ENCODE peak calls at places on chromosomes 6 and 20, in four cellular contexts. L is stimulated activated CD4-positive, alpha-beta T cell treated with anti-CD3 and anti-CD28 coated beads, TNF-alpha, amount 100 ng/mL, for 4 hours; V is adrenal gland; S is AML-193. F is an unnamed sample.

GRCh38 chr20:48294196-48294595 is 508.9 kb upstream of the SULF2 start:
- DNase-seq in L (no peak), V (no peak), S (no peak), F (no peak)

GRCh38 chr20:61623451-61623850 is 371.4 kb downstream of the CDH4 start:
- DNase-seq in L (no peak), V (no peak), S (no peak), F (no peak)

GRCh38 chr6:88763160-88763559 is 200.3 kb downstream of the RNGTT start:
- DNase-seq in L (no peak), V (no peak), S (peak; percentile 39), F (no peak)

GRCh38 chr20:17026346-17026745 is 200.5 kb upstream of the PCSK2 start:
- DNase-seq in L (no peak), V (no peak), S (no peak), F (no peak)

GRCh38 chr6:63816979-63817436 is 181.4 kb downstream of the PHF3 start:
- DNase-seq in L (no peak), V (no peak), S (peak; percentile 33), F (no peak)

GRCh38 chr6:84151669-84152068 is 75.8 kb downstream of the CEP162 start:
- DNase-seq in L (no peak), V (no peak), S (no peak), F (no peak)

GRCh38 chr6:48141975-48142374 is 31.0 kb upstream of the PTCHD4 start:
- DNase-seq in L (no peak), V (no peak), S (no peak), F (no peak)

GRCh38 chr6:63180367-63180766 is 30.9 kb upstream of the FKBP1C start:
- DNase-seq in L (no peak), V (no peak), S (no peak), F (no peak)

GRCh38 chr6:2498224-2498623 is 252.5 kb downstream of the MYLK4 start:
- DNase-seq in L (no peak), V (peak; percentile 42), S (no peak), F (no peak)

GRCh38 chr20:42406826-42407225 is 782.9 kb downstream of the PTPRT start:
- DNase-seq in L (no peak), V (no peak), S (no peak), F (no peak)

GRCh38 chr20:41436679-41437078 is 70.1 kb upstream of the EMILIN3 start:
- DNase-seq in L (no peak), V (no peak), S (peak; percentile 84), F (no peak)

GRCh38 chr6:149884215-149884614 is 13.7 kb downstream of the RAET1E start:
- DNase-seq in L (no peak), V (no peak), S (no peak), F (no peak)

GRCh38 chr6:13425270-13425905 is 62.0 kb downstream of the GFOD1 start:
- DNase-seq in L (no peak), V (no peak), S (no peak), F (no peak)

GRCh38 chr6:170205126-170205525 is 85.8 kb downstream of the DLL1 start:
- DNase-seq in L (no peak), V (no peak), S (no peak), F (no peak)

GRCh38 chr20:63692436-63693078 is 3.9 kb upstream of the TNFRSF6B start:
- DNase-seq in L (no peak), V (no peak), S (no peak), F (no peak)

GRCh38 chr6:85006362-85006761 is 242.0 kb upstream of the TBX18 start:
- DNase-seq in L (no peak), V (no peak), S (no peak), F (no peak)

GRCh38 chr20:43584448-43585138 is 6.1 kb upstream of the IFT52 start:
- DNase-seq in L (no peak), V (no peak), S (no peak), F (no peak)

GRCh38 chr6:155472886-155473285 is 17.2 kb upstream of the NOX3 start:
- DNase-seq in L (no peak), V (no peak), S (no peak), F (no peak)

GRCh38 chr20:49174183-49174582 is 14.0 kb downstream of the STAU1 start:
- DNase-seq in L (no peak), V (no peak), S (no peak), F (no peak)

GRCh38 chr6:22372922-22373321 is 76.1 kb upstream of the PRL start:
- DNase-seq in L (no peak), V (no peak), S (no peak), F (no peak)

GRCh38 chr6:108560463-108561308 is at the start of gene FOXO3:
- DNase-seq in L (peak; percentile 29), V (peak; percentile 88), S (peak; percentile 83), F (peak; percentile 60)

GRCh38 chr20:15937179-15937578 is 636.1 kb downstream of the KIF16B start:
- DNase-seq in L (no peak), V (no peak), S (no peak), F (peak; percentile 17)

GRCh38 chr6:100344321-100344720 is 120.4 kb downstream of the SIM1 start:
- DNase-seq in L (no peak), V (no peak), S (no peak), F (no peak)

GRCh38 chr20:45782890-45783289 is 8.8 kb downstream of the WFDC3 start:
- DNase-seq in L (no peak), V (no peak), S (no peak), F (no peak)

GRCh38 chr6:31058128-31058894 is 48.0 kb downstream of the MUC22 start:
- DNase-seq in L (no peak), V (no peak), S (peak; percentile 29), F (no peak)

GRCh38 chr20:61799928-61800327 is 265.8 kb downstream of the TAF4 start:
- DNase-seq in L (no peak), V (no peak), S (no peak), F (no peak)

GRCh38 chr6:43716099-43716498 is 28.5 kb upstream of the MRPS18A start:
- DNase-seq in L (no peak), V (no peak), S (no peak), F (no peak)

GRCh38 chr6:39553811-39554802 is 171.1 kb downstream of the KIF6 start:
- DNase-seq in L (no peak), V (no peak), S (no peak), F (no peak)

GRCh38 chr6:31831350-31832215 is 4.0 kb downstream of the HSPA1B start:
- DNase-seq in L (no peak), V (no peak), S (no peak), F (no peak)

GRCh38 chr6:15506066-15506465 is 156.8 kb downstream of the DTNBP1 start:
- DNase-seq in L (no peak), V (no peak), S (no peak), F (no peak)

GRCh38 chr6:5084787-5085637 is at the start of gene PPP1R3G:
- DNase-seq in L (no peak), V (peak; percentile 71), S (peak; percentile 38), F (peak; percentile 26)